ENCODE peak calls at places on chromosomes 16 and 17, in ten cellular contexts. O, K, C, X, S, E, T, L, Q and G are unnamed samples.
A peak's percentile ranks its signal among the peaks of the same experiment; 100 is the strongest.

GRCh38 chr17:67165201-67165600 is 79.8 kb downstream of the HELZ start:
- DNase-seq in O (no peak), K (peak; percentile 4), C (no peak), X (no peak), S (no peak), E (no peak), T (no peak), L (no peak), Q (no peak), G (no peak)

GRCh38 chr17:36095992-36096391 is 6.0 kb upstream of the CCL3 start:
- DNase-seq in O (no peak), K (no peak), C (no peak), X (no peak), S (no peak), E (no peak), T (no peak), L (no peak), Q (no peak), G (no peak)

GRCh38 chr16:995087-995486 is 13.5 kb downstream of the SOX8 start:
- DNase-seq in O (no peak), K (peak; percentile 24), C (no peak), X (peak; percentile 40), S (peak; percentile 50), E (no peak), T (no peak), L (no peak), Q (no peak), G (no peak)

GRCh38 chr16:68936729-68937631 is 93.6 kb downstream of the TANGO6 start:
- DNase-seq in O (no peak), K (peak; percentile 53), C (no peak), X (no peak), S (peak; percentile 47), E (no peak), T (peak; percentile 95), L (no peak), Q (no peak), G (no peak)

GRCh38 chr16:74730049-74730683 is 29.5 kb upstream of the MLKL start:
- DNase-seq in O (no peak), K (no peak), C (no peak), X (no peak), S (no peak), E (no peak), T (peak; percentile 53), L (no peak), Q (no peak), G (peak; percentile 50)

GRCh38 chr16:24540575-24541240 is 1.3 kb downstream of the RBBP6 start:
- DNase-seq in O (no peak), K (peak; percentile 16), C (no peak), X (no peak), S (no peak), E (no peak), T (peak; percentile 34), L (no peak), Q (no peak), G (peak; percentile 21)

GRCh38 chr17:69142473-69142802 is 743 bp upstream of the ABCA6 start:
- DNase-seq in O (no peak), K (peak; percentile 93), C (no peak), X (peak; percentile 25), S (peak; percentile 88), E (no peak), T (peak; percentile 70), L (no peak), Q (peak; percentile 50), G (no peak)

GRCh38 chr17:19002805-19003542 is 1.6 kb downstream of the FAM83G start:
- DNase-seq in O (no peak), K (peak; percentile 53), C (no peak), X (no peak), S (peak; percentile 38), E (no peak), T (peak; percentile 20), L (no peak), Q (no peak), G (no peak)